ENCODE peak calls at places on chromosomes 4 and X, in seven cellular contexts. One of them, this sample, is unnamed.

GRCh38 chrX:8971116-8971515 is 62.8 kb downstream of the FAM9B start:
- DNase-seq in Peyer's patch: no peak
- DNase-seq in IMR-90: peak; percentile 67
- DNase-seq in tibial nerve: no peak
- DNase-seq in A549: peak; percentile 20
- DNase-seq in HepG2: peak; percentile 39
- DNase-seq in esophagus squamous epithelium: no peak
- DNase-seq in this sample: no peak

GRCh38 chr4:127479031-127479622 is 153.6 kb upstream of the INTU start:
- DNase-seq in Peyer's patch: no peak
- DNase-seq in IMR-90: peak; percentile 52
- DNase-seq in tibial nerve: no peak
- DNase-seq in A549: peak; percentile 0
- DNase-seq in HepG2: peak; percentile 5
- DNase-seq in esophagus squamous epithelium: no peak
- DNase-seq in this sample: no peak

GRCh38 chr4:74682567-74683359 is 111.6 kb downstream of the BTC start:
- DNase-seq in Peyer's patch: no peak
- DNase-seq in IMR-90: peak; percentile 95
- DNase-seq in tibial nerve: no peak
- DNase-seq in A549: peak; percentile 9
- DNase-seq in HepG2: peak; percentile 47
- DNase-seq in esophagus squamous epithelium: no peak
- DNase-seq in this sample: no peak

GRCh38 chrX:37995428-37995827 is 10.9 kb upstream of the SYTL5 start:
- DNase-seq in Peyer's patch: no peak
- DNase-seq in IMR-90: no peak
- DNase-seq in tibial nerve: no peak
- DNase-seq in A549: no peak
- DNase-seq in HepG2: peak; percentile 2
- DNase-seq in esophagus squamous epithelium: no peak
- DNase-seq in this sample: no peak

GRCh38 chr4:67040315-67040714 is 505.0 kb downstream of the CENPC start:
- DNase-seq in Peyer's patch: no peak
- DNase-seq in IMR-90: no peak
- DNase-seq in tibial nerve: no peak
- DNase-seq in A549: no peak
- DNase-seq in HepG2: no peak
- DNase-seq in esophagus squamous epithelium: no peak
- DNase-seq in this sample: no peak

GRCh38 chrX:39301041-39301440 is 499.8 kb downstream of the MID1IP1 start:
- DNase-seq in Peyer's patch: no peak
- DNase-seq in IMR-90: no peak
- DNase-seq in tibial nerve: no peak
- DNase-seq in A549: no peak
- DNase-seq in HepG2: no peak
- DNase-seq in esophagus squamous epithelium: no peak
- DNase-seq in this sample: no peak

GRCh38 chr4:22607382-22607781 is 85.4 kb upstream of the GBA3 start:
- DNase-seq in Peyer's patch: peak; percentile 64
- DNase-seq in IMR-90: peak; percentile 31
- DNase-seq in tibial nerve: no peak
- DNase-seq in A549: peak; percentile 8
- DNase-seq in HepG2: peak; percentile 35
- DNase-seq in esophagus squamous epithelium: no peak
- DNase-seq in this sample: peak; percentile 47

GRCh38 chr4:84099591-84099990 is 399.5 kb downstream of the NKX6-1 start:
- DNase-seq in Peyer's patch: no peak
- DNase-seq in IMR-90: no peak
- DNase-seq in tibial nerve: no peak
- DNase-seq in A549: no peak
- DNase-seq in HepG2: no peak
- DNase-seq in esophagus squamous epithelium: no peak
- DNase-seq in this sample: no peak

GRCh38 chr4:28334221-28334620 is 1473.6 kb downstream of the STIM2 start:
- DNase-seq in Peyer's patch: no peak
- DNase-seq in IMR-90: no peak
- DNase-seq in tibial nerve: no peak
- DNase-seq in A549: no peak
- DNase-seq in HepG2: no peak
- DNase-seq in esophagus squamous epithelium: no peak
- DNase-seq in this sample: no peak

GRCh38 chr4:69689530-69690111 is 36.6 kb upstream of the UGT2A1 start:
- DNase-seq in Peyer's patch: no peak
- DNase-seq in IMR-90: peak; percentile 26
- DNase-seq in tibial nerve: peak; percentile 32
- DNase-seq in A549: no peak
- DNase-seq in HepG2: peak; percentile 66
- DNase-seq in esophagus squamous epithelium: no peak
- DNase-seq in this sample: no peak

GRCh38 chr4:40915318-40916217 is 165.8 kb downstream of the NSUN7 start:
- DNase-seq in Peyer's patch: no peak
- DNase-seq in IMR-90: peak; percentile 57
- DNase-seq in tibial nerve: no peak
- DNase-seq in A549: no peak
- DNase-seq in HepG2: no peak
- DNase-seq in esophagus squamous epithelium: no peak
- DNase-seq in this sample: no peak

DNA sequence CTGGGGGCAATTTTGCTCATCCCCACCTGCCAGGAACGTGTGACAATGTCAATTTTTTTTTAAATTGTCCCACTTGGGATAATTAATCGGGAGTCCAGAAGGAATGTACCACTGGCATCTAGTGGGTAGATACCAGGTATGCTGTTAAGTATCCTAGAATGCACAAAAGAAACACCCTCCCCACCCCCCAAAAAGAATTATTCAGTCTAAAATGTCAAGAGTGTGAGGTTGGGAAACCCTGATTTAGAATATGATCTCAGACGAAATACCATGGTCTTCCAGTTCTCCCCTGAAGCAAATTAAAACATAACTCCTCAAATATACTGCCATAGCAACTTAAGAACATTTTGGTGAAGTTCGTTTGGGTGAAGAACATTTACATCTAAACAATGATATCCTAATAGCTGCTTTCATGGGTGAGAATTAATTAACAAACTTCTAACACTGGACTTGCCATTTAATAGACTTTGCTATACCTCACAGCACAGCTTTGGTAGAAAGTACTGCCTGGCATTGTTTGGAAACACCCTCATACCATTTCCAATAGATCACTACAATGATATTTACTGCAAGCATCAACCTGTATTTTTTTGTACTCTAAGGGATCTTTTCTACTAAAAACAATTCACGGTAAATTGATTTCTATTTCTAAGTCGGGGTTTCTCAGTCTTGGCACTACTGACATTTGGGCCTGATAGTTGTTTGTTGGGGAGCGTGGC is 36.5 kb downstream of the SH3RF1 start:
- DNase-seq in Peyer's patch: no peak
- DNase-seq in IMR-90: no peak
- DNase-seq in tibial nerve: no peak
- DNase-seq in A549: no peak
- DNase-seq in HepG2: no peak
- DNase-seq in esophagus squamous epithelium: no peak
- DNase-seq in this sample: no peak
- H3K4me1 ChIP-seq in Peyer's patch: peaks cover 16% of the 10 kb centered on the region
- H3K4me1 ChIP-seq in IMR-90: peaks cover 17% of the 10 kb centered on the region
- H3K4me1 ChIP-seq in tibial nerve: peaks cover 3% of the 10 kb centered on the region
- H3K4me1 ChIP-seq in A549: peaks cover 39% of the 10 kb centered on the region
- H3K4me1 ChIP-seq in HepG2: no peaks in the 10 kb centered on the region
- H3K4me1 ChIP-seq in esophagus squamous epithelium: peaks cover 21% of the 10 kb centered on the region
- H3K4me1 ChIP-seq in this sample: peaks cover 20% of the 10 kb centered on the region

GRCh38 chrX:15906544-15906943 is 51.9 kb upstream of the AP1S2 start:
- DNase-seq in Peyer's patch: no peak
- DNase-seq in IMR-90: peak; percentile 5
- DNase-seq in tibial nerve: no peak
- DNase-seq in A549: no peak
- DNase-seq in HepG2: no peak
- DNase-seq in esophagus squamous epithelium: no peak
- DNase-seq in this sample: no peak

GRCh38 chrX:15908891-15909290 is 54.3 kb upstream of the AP1S2 start:
- DNase-seq in Peyer's patch: no peak
- DNase-seq in IMR-90: no peak
- DNase-seq in tibial nerve: no peak
- DNase-seq in A549: no peak
- DNase-seq in HepG2: peak; percentile 12
- DNase-seq in esophagus squamous epithelium: no peak
- DNase-seq in this sample: no peak

DNA sequence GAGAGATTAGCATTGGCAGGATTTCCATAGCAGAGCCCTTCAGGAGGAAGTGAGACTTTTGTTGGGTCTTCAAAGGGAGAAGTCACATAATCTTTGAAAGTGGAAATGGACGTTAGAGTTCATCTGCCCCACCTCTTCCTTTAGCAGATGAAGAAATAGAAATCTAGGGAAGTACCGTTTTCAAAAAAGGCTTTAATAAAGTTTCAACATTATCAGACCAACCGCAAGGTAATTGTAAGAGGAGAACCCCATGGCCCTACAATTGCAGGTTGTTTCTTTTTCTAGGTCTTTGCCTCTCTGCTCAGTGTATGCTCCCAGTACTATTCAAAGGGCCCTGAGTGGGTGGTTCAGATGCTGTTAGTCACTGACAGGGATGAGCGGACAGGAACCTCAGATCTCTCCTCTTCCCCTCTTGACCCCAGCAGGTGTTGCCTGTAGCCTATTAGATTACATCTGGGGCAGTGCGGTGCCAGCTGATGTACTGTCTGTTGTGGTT is 48.6 kb upstream of the AP1S2 start:
- DNase-seq in Peyer's patch: no peak
- DNase-seq in IMR-90: no peak
- DNase-seq in tibial nerve: no peak
- DNase-seq in A549: no peak
- DNase-seq in HepG2: no peak
- DNase-seq in esophagus squamous epithelium: peak; percentile 1
- DNase-seq in this sample: no peak
- TF ChIP-seq POLR2A in Peyer's patch: no peak
- TF ChIP-seq POLR2A in IMR-90: no peak
- TF ChIP-seq POLR2A in tibial nerve: no peak
- TF ChIP-seq POLR2A in A549: no peak
- TF ChIP-seq POLR2A in HepG2: no peak
- TF ChIP-seq POLR2A in esophagus squamous epithelium: no peak
- TF ChIP-seq POLR2A in this sample: no peak

DNA sequence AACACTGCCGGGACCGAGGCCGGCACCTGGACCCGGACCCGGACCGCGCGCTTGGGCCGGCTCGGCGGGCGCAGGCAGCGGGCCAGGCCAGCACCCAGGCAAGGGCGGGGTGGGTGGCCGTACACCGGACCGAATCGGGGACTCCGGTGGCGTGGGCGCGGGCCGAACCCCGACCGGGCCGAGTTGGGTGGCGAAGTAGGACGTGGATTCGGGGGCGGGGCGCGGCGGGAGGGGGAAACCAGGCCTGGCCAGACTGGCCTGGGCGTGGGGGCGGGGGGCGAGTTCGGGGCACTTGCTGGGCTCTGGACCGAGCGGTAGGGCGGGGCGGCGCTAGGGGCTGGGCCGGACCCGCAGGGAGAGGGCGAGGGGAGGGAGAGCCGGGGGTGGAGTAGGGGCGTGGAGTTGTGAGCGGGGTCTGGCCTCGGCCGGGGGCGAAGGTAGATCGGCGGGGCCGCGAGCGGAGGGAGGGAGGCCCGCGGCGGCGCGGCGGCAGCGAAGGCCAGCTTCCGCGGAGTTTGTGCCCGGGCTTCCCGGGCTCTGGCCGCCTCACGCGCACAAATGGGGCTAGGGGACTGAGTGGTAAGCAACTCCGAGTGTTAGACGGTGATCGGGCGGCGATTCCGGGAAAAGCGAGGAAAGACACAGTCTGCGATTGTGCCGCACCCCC is 1.8 kb upstream of the BCORL1 start:
- DNase-seq in Peyer's patch: peak; percentile 73
- DNase-seq in IMR-90: no peak
- DNase-seq in tibial nerve: peak; percentile 10
- DNase-seq in A549: no peak
- DNase-seq in HepG2: peak; percentile 25
- DNase-seq in esophagus squamous epithelium: no peak
- DNase-seq in this sample: peak; percentile 84
- H3K4me3 ChIP-seq in Peyer's patch: no peak overlapping the region
- H3K4me3 ChIP-seq in IMR-90: peak overlapping the region; percentile 71
- H3K4me3 ChIP-seq in tibial nerve: peak overlapping the region; percentile 55
- H3K4me3 ChIP-seq in A549: no peak overlapping the region
- H3K4me3 ChIP-seq in HepG2: peak overlapping the region; percentile 45
- H3K4me3 ChIP-seq in esophagus squamous epithelium: no peak overlapping the region
- H3K4me3 ChIP-seq in this sample: no peak overlapping the region

GRCh38 chr4:158802914-158803313 is 34.1 kb downstream of the FNIP2 start:
- DNase-seq in Peyer's patch: no peak
- DNase-seq in IMR-90: no peak
- DNase-seq in tibial nerve: no peak
- DNase-seq in A549: no peak
- DNase-seq in HepG2: no peak
- DNase-seq in esophagus squamous epithelium: no peak
- DNase-seq in this sample: no peak

GRCh38 chr4:158808399-158808798 is 39.6 kb downstream of the FNIP2 start:
- DNase-seq in Peyer's patch: no peak
- DNase-seq in IMR-90: no peak
- DNase-seq in tibial nerve: no peak
- DNase-seq in A549: no peak
- DNase-seq in HepG2: no peak
- DNase-seq in esophagus squamous epithelium: no peak
- DNase-seq in this sample: no peak

GRCh38 chr4:158809611-158810486 is 41.0 kb downstream of the FNIP2 start:
- DNase-seq in Peyer's patch: no peak
- DNase-seq in IMR-90: peak; percentile 90
- DNase-seq in tibial nerve: peak; percentile 57
- DNase-seq in A549: no peak
- DNase-seq in HepG2: no peak
- DNase-seq in esophagus squamous epithelium: no peak
- DNase-seq in this sample: no peak

GRCh38 chr4:158807696-158808095 is 38.9 kb downstream of the FNIP2 start:
- DNase-seq in Peyer's patch: no peak
- DNase-seq in IMR-90: no peak
- DNase-seq in tibial nerve: no peak
- DNase-seq in A549: no peak
- DNase-seq in HepG2: no peak
- DNase-seq in esophagus squamous epithelium: no peak
- DNase-seq in this sample: no peak

DNA sequence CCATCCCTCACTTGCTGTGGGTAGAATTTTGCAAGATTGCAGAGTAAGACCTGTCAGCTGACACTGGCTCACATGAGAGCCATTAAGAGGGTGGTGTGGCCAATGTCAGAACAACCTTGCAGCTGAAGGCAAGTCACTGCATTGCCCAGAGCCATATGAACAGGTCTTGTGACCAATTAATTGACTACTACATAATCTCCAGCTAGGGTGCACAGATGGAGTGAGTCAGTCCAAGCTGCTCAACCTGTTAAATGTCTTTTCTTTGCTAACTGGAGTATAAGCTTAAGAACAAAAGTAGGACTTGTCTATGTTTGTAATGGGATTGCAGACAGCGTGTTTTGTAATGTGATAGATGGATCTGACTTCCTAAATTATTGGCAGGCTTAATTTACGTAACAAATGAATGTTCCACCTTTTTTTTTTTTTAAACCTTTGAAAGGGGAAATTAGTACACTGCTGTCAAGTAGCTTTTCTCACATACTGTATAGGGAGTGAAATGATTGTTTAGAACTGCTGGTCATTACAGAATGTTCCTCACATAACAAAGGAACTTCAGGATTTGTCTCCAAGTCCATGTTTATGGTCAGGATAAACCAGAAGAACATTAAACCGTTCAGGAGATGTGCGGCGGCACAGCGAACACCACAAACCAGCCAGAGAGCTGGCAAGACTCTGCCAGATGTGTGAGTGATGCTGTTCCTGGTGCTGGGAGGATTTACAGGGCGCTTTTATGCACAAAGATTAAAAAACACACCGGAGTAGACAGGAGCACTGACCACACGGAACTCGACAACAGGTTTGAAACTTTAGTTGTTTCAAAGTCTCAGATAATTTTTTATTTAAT is 37.0 kb downstream of the FNIP2 start:
- DNase-seq in Peyer's patch: no peak
- DNase-seq in IMR-90: no peak
- DNase-seq in tibial nerve: peak; percentile 48
- DNase-seq in A549: no peak
- DNase-seq in HepG2: no peak
- DNase-seq in esophagus squamous epithelium: no peak
- DNase-seq in this sample: no peak
- H3K4me1 ChIP-seq in Peyer's patch: peaks cover 42% of the 10 kb centered on the region
- H3K4me1 ChIP-seq in IMR-90: peaks cover 7% of the 10 kb centered on the region
- H3K4me1 ChIP-seq in tibial nerve: peaks cover 4% of the 10 kb centered on the region
- H3K4me1 ChIP-seq in A549: peaks cover 13% of the 10 kb centered on the region
- H3K4me1 ChIP-seq in HepG2: peaks cover 66% of the 10 kb centered on the region
- H3K4me1 ChIP-seq in esophagus squamous epithelium: peaks cover 35% of the 10 kb centered on the region
- H3K4me1 ChIP-seq in this sample: no peaks in the 10 kb centered on the region